ENCODE peak calls at places on chromosomes 5 and 9, in nine cellular contexts. U is naive thymus-derived CD4-positive, alpha-beta T cell; H is ELR; D is amygdala; O is uterus; M is lower leg skin; Y is naive thymus-derived CD8-positive, alpha-beta T cell; W is kidney; S is stimulated activated CD8-positive, alpha-beta memory T cell treated with anti-CD3 and anti-CD28 coated beads, Interleukin-2, amount 100 ng/mL, for 48 hours. T is an unnamed sample.

GRCh38 chr5:35811108-35811741 is 45.5 kb upstream of the IL7R start:
- DNase-seq in U (no peak), H (peak; percentile 76), D (no peak), O (no peak), M (no peak), Y (peak; percentile 77), W (no peak), S (no peak), T (no peak)

GRCh38 chr9:115986508-115986907 is 167.1 kb upstream of the PAPPA start:
- DNase-seq in U (no peak), H (no peak), D (no peak), O (no peak), M (no peak), Y (no peak), W (no peak), S (no peak), T (no peak)

GRCh38 chr5:138495351-138495750 is 30.1 kb downstream of the EGR1 start:
- DNase-seq in U (no peak), H (no peak), D (no peak), O (no peak), M (no peak), Y (no peak), W (no peak), S (no peak), T (no peak)

GRCh38 chr9:70352802-70353201 is 61.7 kb downstream of the KLF9 start:
- DNase-seq in U (no peak), H (peak; percentile 22), D (no peak), O (no peak), M (no peak), Y (peak; percentile 32), W (no peak), S (no peak), T (no peak)

GRCh38 chr5:134267366-134268018 is 41.6 kb upstream of the PPP2CA start:
- DNase-seq in U (no peak), H (peak; percentile 65), D (no peak), O (no peak), M (no peak), Y (no peak), W (no peak), S (no peak), T (no peak)

GRCh38 chr9:131799177-131799823 is 59.4 kb upstream of the RAPGEF1 start:
- DNase-seq in U (peak; percentile 72), H (peak; percentile 53), D (peak; percentile 16), O (no peak), M (no peak), Y (peak; percentile 38), W (no peak), S (peak; percentile 32), T (no peak)

GRCh38 chr9:112624711-112625707 is 92.9 kb downstream of the INIP start:
- DNase-seq in U (no peak), H (no peak), D (no peak), O (no peak), M (no peak), Y (no peak), W (no peak), S (no peak), T (no peak)

GRCh38 chr5:117394506-117395157 is 820.0 kb upstream of the SEMA6A start:
- DNase-seq in U (no peak), H (no peak), D (no peak), O (no peak), M (no peak), Y (no peak), W (no peak), S (no peak), T (no peak)

GRCh38 chr9:126162611-126163381 is 163.8 kb upstream of the MVB12B start:
- DNase-seq in U (no peak), H (no peak), D (no peak), O (no peak), M (no peak), Y (no peak), W (peak; percentile 46), S (no peak), T (no peak)

GRCh38 chr5:53423724-53424123 is 56.7 kb upstream of the FST start:
- DNase-seq in U (no peak), H (peak; percentile 49), D (no peak), O (no peak), M (no peak), Y (no peak), W (no peak), S (no peak), T (no peak)

GRCh38 chr5:167888395-167888794 is 403.1 kb upstream of the WWC1 start:
- DNase-seq in U (no peak), H (no peak), D (no peak), O (no peak), M (no peak), Y (no peak), W (no peak), S (no peak), T (no peak)

GRCh38 chr9:82327641-82328040 is 339.1 kb downstream of the SPATA31D1 start:
- DNase-seq in U (no peak), H (no peak), D (no peak), O (no peak), M (no peak), Y (no peak), W (no peak), S (no peak), T (no peak)

GRCh38 chr9:128164332-128164885 is 4.3 kb downstream of the BBLN start:
- DNase-seq in U (no peak), H (no peak), D (no peak), O (no peak), M (no peak), Y (no peak), W (no peak), S (no peak), T (no peak)

GRCh38 chr5:1158647-1159340 is 42.6 kb upstream of the SLC6A19 start:
- DNase-seq in U (no peak), H (no peak), D (no peak), O (no peak), M (no peak), Y (no peak), W (no peak), S (no peak), T (no peak)

GRCh38 chr5:158731014-158731413 is 368.7 kb downstream of the EBF1 start:
- DNase-seq in U (no peak), H (no peak), D (no peak), O (peak; percentile 19), M (no peak), Y (no peak), W (no peak), S (no peak), T (no peak)

GRCh38 chr5:112742424-112742823 is 4.7 kb downstream of the APC start:
- DNase-seq in U (no peak), H (peak; percentile 35), D (peak; percentile 68), O (no peak), M (no peak), Y (no peak), W (no peak), S (no peak), T (no peak)

GRCh38 chr5:58012801-58013315 is 447.0 kb downstream of the PLK2 start:
- DNase-seq in U (no peak), H (no peak), D (no peak), O (no peak), M (no peak), Y (no peak), W (no peak), S (no peak), T (no peak)

GRCh38 chr9:82513242-82513750 is 524.7 kb downstream of the SPATA31D1 start:
- DNase-seq in U (no peak), H (no peak), D (no peak), O (peak; percentile 46), M (no peak), Y (no peak), W (no peak), S (no peak), T (no peak)

GRCh38 chr5:67623078-67623477 is 426.5 kb upstream of the CD180 start:
- DNase-seq in U (no peak), H (no peak), D (no peak), O (no peak), M (no peak), Y (no peak), W (no peak), S (no peak), T (no peak)

GRCh38 chr5:148829734-148830133 is 3.3 kb downstream of the ADRB2 start:
- DNase-seq in U (no peak), H (no peak), D (no peak), O (no peak), M (no peak), Y (no peak), W (no peak), S (no peak), T (no peak)

GRCh38 chr5:180070726-180071417 is 687 bp downstream of the RNF130 start:
- DNase-seq in U (no peak), H (peak; percentile 46), D (peak; percentile 67), O (no peak), M (no peak), Y (no peak), W (no peak), S (no peak), T (no peak)

GRCh38 chr5:174840435-174840834 is 116.1 kb downstream of the MSX2 start:
- DNase-seq in U (no peak), H (no peak), D (no peak), O (no peak), M (no peak), Y (no peak), W (no peak), S (no peak), T (no peak)

GRCh38 chr9:78866228-78867132 is 569.6 kb downstream of the PSAT1 start:
- DNase-seq in U (no peak), H (peak; percentile 98), D (no peak), O (no peak), M (no peak), Y (no peak), W (no peak), S (no peak), T (no peak)

GRCh38 chr5:132667761-132668705 is 5.8 kb upstream of the IL4 start:
- DNase-seq in U (no peak), H (no peak), D (no peak), O (no peak), M (no peak), Y (no peak), W (no peak), S (no peak), T (no peak)

GRCh38 chr5:136984772-136985455 is 514.2 kb downstream of the SPOCK1 start:
- DNase-seq in U (no peak), H (no peak), D (no peak), O (no peak), M (no peak), Y (no peak), W (no peak), S (no peak), T (no peak)

GRCh38 chr5:34722183-34722582 is 66.1 kb downstream of the RAI14 start:
- DNase-seq in U (no peak), H (no peak), D (no peak), O (no peak), M (no peak), Y (no peak), W (no peak), S (no peak), T (no peak)

GRCh38 chr5:134135091-134135655 is 20.7 kb downstream of the TCF7 start:
- DNase-seq in U (no peak), H (no peak), D (no peak), O (peak; percentile 3), M (no peak), Y (no peak), W (no peak), S (no peak), T (no peak)

GRCh38 chr9:87069690-87070089 is 122.4 kb upstream of the GAS1 start:
- DNase-seq in U (no peak), H (no peak), D (no peak), O (no peak), M (no peak), Y (no peak), W (no peak), S (no peak), T (no peak)

GRCh38 chr5:9714187-9714586 is 84.0 kb upstream of the TAS2R1 start:
- DNase-seq in U (no peak), H (peak; percentile 60), D (no peak), O (no peak), M (no peak), Y (no peak), W (no peak), S (no peak), T (no peak)

GRCh38 chr5:36664762-36665161 is 58.4 kb downstream of the SLC1A3 start:
- DNase-seq in U (no peak), H (no peak), D (no peak), O (no peak), M (no peak), Y (no peak), W (no peak), S (no peak), T (no peak)

GRCh38 chr5:172661536-172661935 is 20.5 kb downstream of the NEURL1B start:
- DNase-seq in U (no peak), H (no peak), D (no peak), O (no peak), M (no peak), Y (no peak), W (no peak), S (no peak), T (no peak)

T was measured in D721Med.